ENCODE peak calls at places on chromosomes 12 and 14, in six cellular contexts. R, G, W, H, D and K are unnamed samples. For H3K4me1, the result is how much of the 10 kb centered on the place peaks cover.

GRCh38 chr12:40577834-40578233 is 114.4 kb upstream of the CNTN1 start:
- DNase-seq in W (no peak), H (no peak), R (no peak), D (no peak), G (no peak), K (no peak)

GRCh38 chr14:99425272-99425681 is 55.4 kb downstream of the SETD3 start:
- DNase-seq in D (peak), W (no peak), G (no peak), R (no peak), H (no peak), K (no peak)

GRCh38 chr12:110281549-110282342 is 699 bp downstream of the ATP2A2 start:
- DNase-seq in W (peak), H (peak), R (no peak), G (peak), D (peak), K (peak)

GRCh38 chr12:101793401-101793800 is 37.4 kb downstream of the GNPTAB start:
- DNase-seq in G (no peak), D (no peak), R (no peak), W (peak), H (no peak), K (no peak)

GRCh38 chr14:29654910-29655590 is 272.6 kb downstream of the PRKD1 start:
- DNase-seq in G (no peak), D (no peak), H (no peak), R (no peak), W (peak), K (no peak)

GRCh38 chr12:27076930-27077329 is 5.4 kb downstream of the C12orf71 start:
- DNase-seq in H (no peak), G (no peak), W (peak), R (no peak), D (no peak), K (no peak)

GRCh38 chr12:26661399-26661798 is 171.6 kb downstream of the ITPR2 start:
- DNase-seq in G (peak), H (no peak), W (no peak), D (no peak), R (no peak), K (no peak)

GRCh38 chr14:76647699-76648298 is 113.5 kb upstream of the VASH1 start:
- DNase-seq in D (no peak), W (peak), G (no peak), H (peak), R (peak), K (peak)

GRCh38 chr12:6328945-6329692 is 12.8 kb downstream of the TNFRSF1A start:
- DNase-seq in G (no peak), D (no peak), R (no peak), H (no peak), W (no peak), K (peak)

GRCh38 chr14:34911209-34912150 is 36.3 kb upstream of the BAZ1A start:
- DNase-seq in R (no peak), H (peak), W (peak), G (no peak), D (no peak), K (no peak)

GRCh38 chr12:77344651-77345050 is 279.3 kb upstream of the E2F7 start:
- DNase-seq in W (no peak), H (no peak), G (no peak), D (no peak), R (no peak), K (no peak)

GRCh38 chr12:22684526-22685118 is 59.7 kb downstream of the ETNK1 start:
- DNase-seq in W (peak), G (no peak), D (no peak), R (peak), H (peak), K (no peak)

GRCh38 chr12:71755146-71755892 is 656 bp downstream of the RAB21 start:
- DNase-seq in G (peak), W (peak), H (peak), D (peak), R (no peak), K (no peak)

GRCh38 chr14:70052990-70053389 is 135.8 kb downstream of the SLC8A3 start:
- DNase-seq in W (peak), D (no peak), G (no peak), H (peak), R (peak), K (no peak)

GRCh38 chr14:22850944-22851790 is 14.8 kb downstream of the MMP14 start:
- DNase-seq in W (peak), R (no peak), D (peak), H (no peak), G (peak), K (no peak)

GRCh38 chr12:15717940-15718567 is 71.1 kb downstream of the EPS8 start:
- DNase-seq in W (no peak), H (no peak), D (no peak), G (no peak), R (no peak), K (no peak)

DNA sequence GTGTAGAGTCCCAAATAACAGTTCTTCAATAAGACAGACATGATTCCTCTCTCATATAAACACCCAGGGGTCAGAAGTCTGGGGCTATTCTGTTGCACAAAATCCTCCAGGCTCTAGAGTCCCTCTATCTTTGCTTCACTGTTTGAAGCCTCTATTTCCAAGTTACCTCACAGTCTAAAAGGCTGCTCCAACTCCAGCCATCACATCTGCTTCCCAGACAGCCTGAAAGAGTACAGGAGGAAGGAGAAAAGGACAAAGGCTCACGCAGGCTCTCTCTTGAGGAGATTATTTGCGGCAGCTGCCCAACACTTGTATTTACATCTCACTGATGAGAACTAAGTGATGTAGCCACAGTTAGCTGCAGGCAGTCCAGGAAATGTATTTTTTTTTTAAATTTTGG is 6.4 kb downstream of the PAPLN start:
- DNase-seq in G (no peak), H (no peak), W (no peak), D (no peak), R (no peak), K (no peak)
- H3K4me1 ChIP-seq in G (under half), H (under half), W (under half), D (under half), R (under half), K (under half)

GRCh38 chr12:92078167-92079053 is 67.2 kb downstream of the BTG1 start:
- DNase-seq in W (peak), R (no peak), D (no peak), H (no peak), G (no peak), K (no peak)
- H3K4me1 ChIP-seq in W (under half), R (under half), D (under half), H (half or more), G (under half), K (under half)

DNA sequence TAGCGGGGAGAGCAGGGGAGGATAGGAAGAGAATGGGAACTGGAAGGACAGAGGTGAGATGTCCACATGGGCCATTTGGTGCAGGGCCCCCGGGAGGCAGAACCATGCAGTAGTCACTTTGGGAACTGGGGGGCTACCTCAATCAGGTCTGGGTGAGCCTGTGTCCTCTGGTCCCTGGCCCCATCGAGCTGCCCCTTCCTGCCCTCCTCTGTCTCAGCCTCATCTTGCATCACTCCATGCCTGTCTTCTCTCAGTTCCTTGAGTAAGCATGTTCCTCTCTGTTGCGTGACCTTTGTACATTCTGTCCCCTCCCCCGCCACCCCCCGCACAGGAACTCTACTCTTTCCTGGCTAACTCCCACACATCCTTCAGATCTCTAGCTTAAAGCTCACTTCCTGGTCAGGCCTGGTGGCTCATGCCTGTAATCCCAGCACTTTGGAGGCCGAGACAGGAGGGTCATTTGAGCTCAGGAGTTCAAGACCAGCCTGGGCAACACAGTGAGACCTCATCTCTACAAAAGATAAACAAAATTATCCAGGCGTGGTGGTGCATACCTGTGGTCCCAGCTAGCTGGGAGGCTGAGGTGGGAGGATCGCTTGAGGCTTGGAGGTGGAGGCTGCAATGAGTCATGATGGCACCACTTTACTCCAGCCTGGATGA is 23.2 kb downstream of the FOS start:
- DNase-seq in D (peak), H (no peak), R (no peak), W (no peak), G (peak), K (no peak)
- H3K4me1 ChIP-seq in D (half or more), H (under half), R (under half), W (under half), G (under half), K (under half)

GRCh38 chr12:46387697-46388096 is 15.1 kb upstream of the SLC38A2 start:
- DNase-seq in W (no peak), D (no peak), G (no peak), H (no peak), R (no peak), K (no peak)
- H3K4me1 ChIP-seq in W (under half), D (half or more), G (under half), H (under half), R (under half), K (under half)

GRCh38 chr12:124740691-124741137 is 123.0 kb downstream of the SCARB1 start:
- DNase-seq in D (no peak), R (no peak), G (no peak), W (peak), H (no peak), K (no peak)

GRCh38 chr12:124742702-124743101 is 121.0 kb downstream of the SCARB1 start:
- DNase-seq in D (no peak), H (no peak), W (no peak), R (no peak), G (no peak), K (no peak)

GRCh38 chr12:124741211-124741610 is 122.5 kb downstream of the SCARB1 start:
- DNase-seq in H (no peak), D (no peak), G (no peak), R (no peak), W (no peak), K (no peak)

GRCh38 chr12:124743479-124744272 is 120.0 kb downstream of the SCARB1 start:
- DNase-seq in W (no peak), H (no peak), G (no peak), R (no peak), D (no peak), K (no peak)

GRCh38 chr12:124742111-124742510 is 121.6 kb downstream of the SCARB1 start:
- DNase-seq in G (no peak), D (no peak), H (no peak), R (no peak), W (no peak), K (no peak)
- H3K4me1 ChIP-seq in G (under half), D (under half), H (under half), R (under half), W (under half), K (under half)

GRCh38 chr12:65170245-65170881 is 980 bp downstream of the LEMD3 start:
- DNase-seq in R (peak), H (peak), D (peak), G (peak), W (peak), K (peak)
- H3K4me1 ChIP-seq in R (under half), H (under half), D (half or more), G (under half), W (under half), K (under half)

GRCh38 chr12:104485651-104486341 is 29.0 kb downstream of the CHST11 start:
- DNase-seq in D (no peak), W (no peak), G (no peak), R (no peak), H (no peak), K (no peak)

GRCh38 chr12:104486416-104486815 is 29.7 kb downstream of the CHST11 start:
- DNase-seq in D (no peak), G (no peak), R (no peak), W (no peak), H (no peak), K (no peak)

GRCh38 chr12:104490221-104490620 is 33.5 kb downstream of the CHST11 start:
- DNase-seq in G (no peak), D (no peak), H (no peak), W (no peak), R (no peak), K (no peak)

GRCh38 chr12:104488383-104488782 is 31.6 kb downstream of the CHST11 start:
- DNase-seq in D (no peak), W (no peak), R (no peak), G (no peak), H (no peak), K (no peak)

DNA sequence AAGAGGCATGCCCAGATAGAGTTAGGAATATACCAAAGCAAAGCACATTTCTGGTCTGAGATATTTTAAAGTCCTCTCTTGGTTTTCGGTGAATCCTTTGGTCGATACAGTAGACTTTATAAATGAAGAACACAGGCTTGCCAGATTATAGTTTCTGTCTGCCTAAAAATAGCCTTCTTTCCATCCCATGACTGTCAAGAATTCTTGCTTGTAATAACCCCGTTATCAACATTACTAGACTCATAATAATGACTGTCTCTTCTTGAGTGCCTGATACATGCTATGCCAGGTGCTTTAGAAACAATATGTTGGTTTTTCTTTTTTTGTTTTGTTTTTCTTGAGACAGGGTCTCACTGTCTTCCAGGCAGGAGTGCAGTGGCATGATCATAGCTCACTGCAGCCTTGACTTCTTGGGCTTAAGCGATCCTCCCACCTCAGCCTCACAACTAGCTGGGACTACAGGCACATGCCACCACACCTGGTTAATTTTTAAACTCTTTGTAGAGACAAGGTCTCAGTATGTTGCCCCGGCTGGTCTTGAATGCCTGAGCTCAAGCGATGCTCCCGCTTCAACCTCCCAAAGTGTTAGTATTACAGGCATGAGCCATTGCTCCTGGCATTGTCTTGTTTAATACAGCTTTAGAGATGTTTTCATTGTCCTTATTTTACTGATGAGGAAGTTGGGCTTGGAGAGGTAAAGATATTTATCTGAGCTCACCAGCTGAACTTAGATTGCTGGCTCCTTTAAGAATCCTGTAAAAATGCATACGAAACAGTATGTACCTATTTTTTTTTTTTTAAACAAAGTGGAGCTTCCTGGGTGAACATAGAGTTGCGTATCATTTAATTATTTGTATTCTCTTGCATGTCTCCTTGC is 30.4 kb downstream of the CHST11 start:
- DNase-seq in H (no peak), R (no peak), W (no peak), D (no peak), G (no peak), K (no peak)
- H3K4me1 ChIP-seq in H (under half), R (under half), W (under half), D (under half), G (under half), K (under half)

DNA sequence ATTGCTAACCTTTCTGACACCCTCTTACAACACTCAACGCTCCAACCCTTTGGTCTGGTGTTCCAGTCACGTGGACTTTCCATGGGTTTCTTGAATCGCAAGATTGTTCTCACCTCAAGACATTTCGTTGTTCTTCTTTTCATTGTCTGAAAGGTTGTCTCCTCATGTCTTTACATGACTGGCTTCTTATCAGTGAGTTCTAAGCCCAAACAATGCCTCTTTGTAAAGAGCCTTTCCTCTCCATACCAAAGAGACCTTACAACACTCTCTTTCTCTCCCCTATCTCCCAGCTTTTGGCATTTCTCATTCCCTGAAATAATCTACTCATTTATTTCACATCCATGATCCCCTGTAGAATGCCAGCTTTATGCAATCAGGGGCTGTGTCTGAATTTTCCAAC is 1144.8 kb downstream of the AACS start:
- DNase-seq in W (no peak), D (no peak), G (no peak), R (no peak), H (peak), K (no peak)
- H3K4me1 ChIP-seq in W (under half), D (under half), G (under half), R (under half), H (under half), K (under half)

GRCh38 chr12:112105891-112106290 is 2.7 kb downstream of the NAA25 start:
- DNase-seq in H (no peak), W (no peak), G (no peak), D (no peak), R (no peak), K (no peak)

GRCh38 chr12:112097641-112098040 is 10.9 kb downstream of the NAA25 start:
- DNase-seq in G (no peak), D (no peak), R (no peak), W (no peak), H (no peak), K (no peak)

GRCh38 chr12:112103758-112104504 is 4.7 kb downstream of the NAA25 start:
- DNase-seq in G (no peak), R (no peak), W (no peak), H (no peak), D (no peak), K (peak)

GRCh38 chr12:112107306-112107705 is 1.3 kb downstream of the NAA25 start:
- DNase-seq in H (no peak), R (no peak), D (no peak), G (no peak), W (no peak), K (no peak)

GRCh38 chr12:112102127-112102526 is 6.5 kb downstream of the NAA25 start:
- DNase-seq in H (no peak), D (no peak), W (no peak), G (no peak), R (no peak), K (no peak)
- H3K4me1 ChIP-seq in H (under half), D (under half), W (under half), G (under half), R (under half), K (under half)

DNA sequence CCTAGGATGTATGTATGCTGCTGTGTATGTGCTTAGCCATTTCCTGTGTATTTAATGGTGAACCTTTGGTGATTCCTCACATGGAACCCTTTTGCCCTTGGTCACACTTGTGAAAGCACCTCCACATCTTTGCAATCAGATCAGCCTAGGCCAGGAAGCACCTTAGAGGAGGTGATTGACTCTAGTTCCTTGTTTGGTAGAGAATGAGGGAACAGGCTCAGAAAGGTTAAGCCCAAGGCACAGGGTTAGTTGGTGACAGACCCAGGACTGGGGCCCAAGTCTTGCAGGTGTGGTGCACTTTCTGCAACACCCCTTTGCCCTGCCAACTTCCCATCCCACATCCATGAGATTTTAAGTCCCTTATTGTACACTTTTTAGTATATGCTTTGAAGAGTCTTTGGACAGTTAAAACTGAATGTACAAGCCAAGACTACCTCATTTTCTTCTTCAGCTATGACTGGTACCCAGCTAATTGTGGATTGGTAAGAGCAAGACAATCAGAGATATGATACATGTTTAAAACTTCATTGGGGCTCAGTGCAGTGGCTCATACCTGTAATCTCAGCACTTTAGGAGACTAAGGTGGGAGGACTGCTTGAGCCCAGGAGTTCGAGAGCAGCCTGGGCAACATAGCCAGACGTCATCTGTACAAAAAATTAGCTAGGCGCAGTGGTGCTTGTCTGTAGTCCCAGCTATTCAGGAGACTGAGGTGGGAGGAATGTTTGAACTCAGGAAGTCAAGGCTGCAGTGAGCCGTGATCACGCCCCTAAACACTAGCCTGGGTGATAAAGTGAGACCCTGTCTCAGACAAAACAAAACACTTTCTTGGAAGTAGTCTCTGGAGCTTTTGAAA is 71.1 kb downstream of the RASSF3 start:
- DNase-seq in D (no peak), R (no peak), H (no peak), W (no peak), G (no peak), K (no peak)
- H3K4me1 ChIP-seq in D (half or more), R (under half), H (under half), W (under half), G (under half), K (under half)